ENCODE peak calls at places on chromosomes 4 and X, in ten cellular contexts. V is prostate gland, X is fibroblast of lung, O is A549, L is uterus, H is IMR-90, M is ovary, R is lung, U is kidney, S is mammary epithelial cell. N is an unnamed sample.
A peak's percentile ranks its signal among the peaks of the same experiment; 100 is the strongest.

GRCh38 chrX:122094611-122095010 is 1047.2 kb downstream of the GLUD2 start:
- DNase-seq in V (no peak), X (peak; percentile 61), O (no peak), L (no peak), H (no peak), M (no peak), R (no peak), U (no peak), S (peak; percentile 93), N (peak; percentile 52)

GRCh38 chr4:13329340-13329850 is 154.7 kb downstream of the RAB28 start:
- DNase-seq in V (no peak), X (no peak), O (no peak), L (no peak), H (no peak), M (no peak), R (no peak), U (no peak), S (peak; percentile 1), N (no peak)

GRCh38 chr4:113472864-113473263 is 288.7 kb downstream of the CAMK2D start:
- DNase-seq in V (no peak), X (no peak), O (no peak), L (no peak), H (no peak), M (no peak), R (no peak), U (no peak), S (no peak), N (no peak)

GRCh38 chr4:138182838-138183426 is 59.2 kb downstream of the SLC7A11 start:
- DNase-seq in V (peak; percentile 24), X (peak; percentile 60), O (peak; percentile 40), L (no peak), H (peak; percentile 72), M (no peak), R (no peak), U (no peak), S (peak; percentile 45), N (peak; percentile 32)

GRCh38 chr4:160180206-160180605 is 1077.3 kb downstream of the RAPGEF2 start:
- DNase-seq in V (no peak), X (peak; percentile 69), O (peak; percentile 49), L (no peak), H (no peak), M (no peak), R (no peak), U (no peak), S (peak; percentile 77), N (peak; percentile 60)

GRCh38 chrX:34891391-34891790 is 51.2 kb upstream of the FAM47B start:
- DNase-seq in V (no peak), X (no peak), O (no peak), L (no peak), H (no peak), M (no peak), R (no peak), U (no peak), S (no peak), N (no peak)

GRCh38 chr4:85932371-85933305 is 427.2 kb downstream of the MAPK10 start:
- DNase-seq in V (no peak), X (peak; percentile 72), O (no peak), L (no peak), H (no peak), M (no peak), R (peak; percentile 35), U (peak; percentile 70), S (no peak), N (peak; percentile 69)

GRCh38 chr4:44725861-44726820 is at the start of gene GNPDA2:
- DNase-seq in V (peak; percentile 84), X (peak; percentile 89), O (peak; percentile 86), L (peak; percentile 91), H (peak; percentile 89), M (peak; percentile 90), R (peak; percentile 90), U (peak; percentile 96), S (peak; percentile 81), N (peak; percentile 82)

GRCh38 chr4:158906073-158906472 is 137.2 kb downstream of the FNIP2 start:
- DNase-seq in V (no peak), X (no peak), O (no peak), L (no peak), H (no peak), M (no peak), R (no peak), U (no peak), S (no peak), N (no peak)

GRCh38 chrX:44459501-44459900 is 83.2 kb downstream of the FUNDC1 start:
- DNase-seq in V (no peak), X (peak; percentile 10), O (no peak), L (no peak), H (no peak), M (no peak), R (no peak), U (no peak), S (peak; percentile 24), N (peak; percentile 5)

GRCh38 chr4:121070274-121070673 is 2.1 kb downstream of the NDNF start:
- DNase-seq in V (no peak), X (no peak), O (no peak), L (no peak), H (no peak), M (peak; percentile 51), R (peak; percentile 31), U (no peak), S (no peak), N (no peak)

GRCh38 chr4:167031534-167032156 is 202.6 kb downstream of the SPOCK3 start:
- DNase-seq in V (no peak), X (peak; percentile 34), O (no peak), L (no peak), H (peak; percentile 5), M (no peak), R (no peak), U (no peak), S (peak; percentile 76), N (peak; percentile 18)

DNA sequence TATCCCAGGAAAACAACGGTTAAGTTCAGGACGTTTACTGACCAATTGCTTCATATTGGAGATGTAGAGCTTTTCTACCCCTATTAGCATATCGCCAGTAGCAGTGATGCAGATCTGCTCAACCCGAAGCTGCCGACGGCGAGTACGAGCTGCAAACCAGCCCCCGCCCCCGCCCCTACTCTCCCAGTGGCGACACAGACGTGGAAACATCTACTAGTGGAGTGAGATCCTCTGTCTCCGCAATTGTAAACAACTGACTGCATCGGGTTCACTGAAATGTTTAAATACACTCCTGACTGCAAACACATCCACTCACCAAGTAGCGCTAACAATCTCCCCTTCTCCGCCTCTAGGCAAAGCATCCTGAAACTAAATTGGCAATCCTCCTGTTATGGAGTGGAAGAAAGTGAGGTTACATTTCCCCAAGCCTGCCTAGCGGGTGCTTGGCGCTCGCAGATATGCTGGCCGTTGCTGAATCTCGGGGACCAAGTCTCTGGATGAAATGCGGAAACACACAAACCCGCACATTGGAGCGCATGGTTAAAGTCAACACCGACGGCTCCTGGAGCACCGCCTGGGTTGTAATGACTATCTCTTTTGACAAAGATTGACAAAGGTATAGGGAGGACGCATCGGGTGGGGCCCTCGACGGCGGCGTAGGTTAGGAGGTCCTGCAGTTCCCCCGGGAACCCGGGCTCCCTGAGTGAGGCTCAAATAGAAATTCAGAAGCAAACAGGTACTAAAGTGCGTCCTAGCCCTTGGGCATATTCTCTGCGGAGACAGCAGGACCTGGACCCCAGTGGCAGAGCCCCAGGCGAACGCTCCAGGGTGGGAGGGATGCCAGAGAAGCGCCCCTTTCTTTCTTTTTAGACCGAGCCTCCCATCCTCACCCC is 116.9 kb upstream of the TEX13C start:
- DNase-seq in V (peak; percentile 3), X (no peak), O (no peak), L (no peak), H (no peak), M (no peak), R (no peak), U (no peak), S (no peak), N (no peak)
- H3K27ac ChIP-seq in V (peak overlapping the region; percentile 49), X (no peak overlapping the region), O (no peak overlapping the region), L (peak overlapping the region; percentile 72), H (no peak overlapping the region), M (no peak overlapping the region), R (no peak overlapping the region), U (no peak overlapping the region), S (no peak overlapping the region), N (no peak overlapping the region)

GRCh38 chrX:16807548-16807947 is 21.3 kb downstream of the TXLNG start:
- DNase-seq in V (no peak), X (peak; percentile 11), O (peak; percentile 12), L (no peak), H (peak; percentile 38), M (no peak), R (no peak), U (no peak), S (peak; percentile 20), N (peak; percentile 7)
- H3K4me3 ChIP-seq in V (no peak overlapping the region), X (peak overlapping the region; percentile 49), O (no peak overlapping the region), L (no peak overlapping the region), H (no peak overlapping the region), M (no peak overlapping the region), R (no peak overlapping the region), U (no peak overlapping the region), S (no peak overlapping the region), N (no peak overlapping the region)

GRCh38 chrX:155611302-155611701 is 1.4 kb downstream of the TMLHE start:
- DNase-seq in V (no peak), X (no peak), O (no peak), L (no peak), H (no peak), M (no peak), R (no peak), U (no peak), S (no peak), N (no peak)
- H3K27ac ChIP-seq in V (no peak overlapping the region), X (no peak overlapping the region), O (no peak overlapping the region), L (peak overlapping the region; percentile 71), H (peak overlapping the region; percentile 4), M (no peak overlapping the region), R (peak overlapping the region; percentile 33), U (no peak overlapping the region), S (peak overlapping the region; percentile 7), N (no peak overlapping the region)

GRCh38 chr4:37985730-37986275 is 25.6 kb downstream of the PTTG2 start:
- DNase-seq in V (no peak), X (no peak), O (no peak), L (no peak), H (no peak), M (no peak), R (no peak), U (no peak), S (no peak), N (no peak)
- H3K4me3 ChIP-seq in V (no peak overlapping the region), X (no peak overlapping the region), O (no peak overlapping the region), L (no peak overlapping the region), H (no peak overlapping the region), M (no peak overlapping the region), R (no peak overlapping the region), U (no peak overlapping the region), S (no peak overlapping the region), N (no peak overlapping the region)

GRCh38 chr4:6983500-6984142 is 59.6 kb upstream of the TADA2B start:
- DNase-seq in V (no peak), X (no peak), O (no peak), L (no peak), H (no peak), M (no peak), R (no peak), U (no peak), S (no peak), N (no peak)
- H3K27ac ChIP-seq in V (no peak overlapping the region), X (no peak overlapping the region), O (no peak overlapping the region), L (no peak overlapping the region), H (no peak overlapping the region), M (no peak overlapping the region), R (no peak overlapping the region), U (no peak overlapping the region), S (no peak overlapping the region), N (no peak overlapping the region)

GRCh38 chr4:94458682-94459081 is 6.9 kb downstream of the PDLIM5 start:
- DNase-seq in V (no peak), X (no peak), O (no peak), L (no peak), H (no peak), M (no peak), R (no peak), U (no peak), S (no peak), N (no peak)
- H3K4me3 ChIP-seq in V (no peak overlapping the region), X (no peak overlapping the region), O (peak overlapping the region; percentile 9), L (no peak overlapping the region), H (no peak overlapping the region), M (no peak overlapping the region), R (no peak overlapping the region), U (no peak overlapping the region), S (peak overlapping the region; percentile 0), N (no peak overlapping the region)

N was measured in astrocyte.